ENCODE peak calls at places on chromosomes 12 and 14, in four cellular contexts. M, H, Z and L are unnamed samples.

GRCh38 chr12:14950982-14951746 is 10.2 kb downstream of the ARHGDIB start:
- DNase-seq in M (no peak), H (no peak), Z (no peak), L (no peak)

GRCh38 chr12:40312982-40313576 is 88.3 kb downstream of the LRRK2 start:
- DNase-seq in Z (no peak), H (no peak), M (no peak), L (no peak)

GRCh38 chr12:2877959-2878732 is 1.1 kb downstream of the RHNO1 start:
- DNase-seq in Z (no peak), H (no peak), M (no peak), L (no peak)

GRCh38 chr14:94581127-94581999 is at the start of gene SERPINA5:
- DNase-seq in M (no peak), H (no peak), Z (no peak), L (no peak)

GRCh38 chr12:15393995-15394394 is 71.7 kb downstream of the PTPRO start:
- DNase-seq in Z (no peak), H (no peak), M (no peak), L (no peak)

GRCh38 chr12:74401035-74401434 is 136.6 kb upstream of the ATXN7L3B start:
- DNase-seq in M (no peak), H (no peak), Z (no peak), L (no peak)

GRCh38 chr14:104892517-104893434 is 27.7 kb downstream of the CEP170B start:
- DNase-seq in M (no peak), Z (no peak), H (no peak), L (peak; percentile 6)

GRCh38 chr12:121582583-121583333 is 1.9 kb upstream of the KDM2B start:
- DNase-seq in M (no peak), H (no peak), Z (no peak), L (no peak)

GRCh38 chr12:10896854-10897253 is 12.5 kb downstream of the TAS2R13 start:
- DNase-seq in Z (no peak), M (no peak), H (no peak), L (no peak)

GRCh38 chr14:105418269-105419054 is 1.2 kb upstream of the MTA1 start:
- DNase-seq in Z (no peak), H (no peak), M (no peak), L (peak; percentile 35)

GRCh38 chr12:108907861-108908302 is 28.0 kb downstream of the DAO start:
- DNase-seq in M (no peak), H (no peak), Z (no peak), L (no peak)